ENCODE peak calls at places on chromosome 18, in five cellular contexts. One of them, this sample, is unnamed. For H3K4me1, the result is how much of the 10 kb centered on the place peaks cover.

GRCh38 chr18:66129248-66129647 is 378.4 kb downstream of the CDH7 start:
- DNase-seq in transverse colon: no peak
- DNase-seq in heart right ventricle: no peak
- DNase-seq in astrocyte: no peak
- DNase-seq in left ventricle myocardium inferior: no peak
- DNase-seq in this sample: no peak

GRCh38 chr18:8662574-8663255 is 42.6 kb upstream of the MTCL1 start:
- DNase-seq in transverse colon: no peak
- DNase-seq in heart right ventricle: no peak
- DNase-seq in astrocyte: no peak
- DNase-seq in left ventricle myocardium inferior: no peak
- DNase-seq in this sample: no peak

GRCh38 chr18:8742382-8743361 is 37.3 kb downstream of the MTCL1 start:
- DNase-seq in transverse colon: no peak
- DNase-seq in heart right ventricle: no peak
- DNase-seq in astrocyte: no peak
- DNase-seq in left ventricle myocardium inferior: no peak
- DNase-seq in this sample: no peak

GRCh38 chr18:11689972-11690570 is 1.0 kb downstream of the GNAL start:
- DNase-seq in transverse colon: no peak
- DNase-seq in heart right ventricle: peak
- DNase-seq in astrocyte: no peak
- DNase-seq in left ventricle myocardium inferior: no peak
- DNase-seq in this sample: no peak

GRCh38 chr18:61596296-61596695 is 263.1 kb downstream of the CDH20 start:
- DNase-seq in transverse colon: no peak
- DNase-seq in heart right ventricle: no peak
- DNase-seq in astrocyte: no peak
- DNase-seq in left ventricle myocardium inferior: no peak
- DNase-seq in this sample: no peak

GRCh38 chr18:25077933-25078707 is 273.8 kb downstream of the ZNF521 start:
- DNase-seq in transverse colon: no peak
- DNase-seq in heart right ventricle: no peak
- DNase-seq in astrocyte: no peak
- DNase-seq in left ventricle myocardium inferior: no peak
- DNase-seq in this sample: no peak

GRCh38 chr18:6842081-6842480 is 112.6 kb downstream of the ARHGAP28 start:
- DNase-seq in transverse colon: no peak
- DNase-seq in heart right ventricle: no peak
- DNase-seq in astrocyte: no peak
- DNase-seq in left ventricle myocardium inferior: no peak
- DNase-seq in this sample: no peak

GRCh38 chr18:24878289-24878688 is 417.9 kb downstream of the HRH4 start:
- DNase-seq in transverse colon: no peak
- DNase-seq in heart right ventricle: no peak
- DNase-seq in astrocyte: peak
- DNase-seq in left ventricle myocardium inferior: no peak
- DNase-seq in this sample: no peak

GRCh38 chr18:39453882-39454281 is 1888.3 kb upstream of the CELF4 start:
- DNase-seq in transverse colon: no peak
- DNase-seq in heart right ventricle: no peak
- DNase-seq in astrocyte: peak
- DNase-seq in left ventricle myocardium inferior: no peak
- DNase-seq in this sample: no peak

GRCh38 chr18:49878996-49879585 is 65.8 kb upstream of the ACAA2 start:
- DNase-seq in transverse colon: no peak
- DNase-seq in heart right ventricle: no peak
- DNase-seq in astrocyte: peak
- DNase-seq in left ventricle myocardium inferior: no peak
- DNase-seq in this sample: no peak

GRCh38 chr18:37668971-37669747 is 103.6 kb upstream of the CELF4 start:
- DNase-seq in transverse colon: no peak
- DNase-seq in heart right ventricle: no peak
- DNase-seq in astrocyte: no peak
- DNase-seq in left ventricle myocardium inferior: no peak
- DNase-seq in this sample: no peak

GRCh38 chr18:48785686-48786470 is 164.9 kb downstream of the SMAD7 start:
- DNase-seq in transverse colon: no peak
- DNase-seq in heart right ventricle: no peak
- DNase-seq in astrocyte: no peak
- DNase-seq in left ventricle myocardium inferior: peak
- DNase-seq in this sample: no peak

GRCh38 chr18:48783616-48784520 is 166.9 kb downstream of the SMAD7 start:
- DNase-seq in transverse colon: no peak
- DNase-seq in heart right ventricle: no peak
- DNase-seq in astrocyte: no peak
- DNase-seq in left ventricle myocardium inferior: no peak
- DNase-seq in this sample: no peak

GRCh38 chr18:48786621-48787522 is 163.9 kb downstream of the SMAD7 start:
- DNase-seq in transverse colon: no peak
- DNase-seq in heart right ventricle: no peak
- DNase-seq in astrocyte: no peak
- DNase-seq in left ventricle myocardium inferior: peak
- DNase-seq in this sample: no peak

GRCh38 chr18:48785091-48785614 is 165.6 kb downstream of the SMAD7 start:
- DNase-seq in transverse colon: peak
- DNase-seq in heart right ventricle: no peak
- DNase-seq in astrocyte: no peak
- DNase-seq in left ventricle myocardium inferior: peak
- DNase-seq in this sample: no peak

DNA sequence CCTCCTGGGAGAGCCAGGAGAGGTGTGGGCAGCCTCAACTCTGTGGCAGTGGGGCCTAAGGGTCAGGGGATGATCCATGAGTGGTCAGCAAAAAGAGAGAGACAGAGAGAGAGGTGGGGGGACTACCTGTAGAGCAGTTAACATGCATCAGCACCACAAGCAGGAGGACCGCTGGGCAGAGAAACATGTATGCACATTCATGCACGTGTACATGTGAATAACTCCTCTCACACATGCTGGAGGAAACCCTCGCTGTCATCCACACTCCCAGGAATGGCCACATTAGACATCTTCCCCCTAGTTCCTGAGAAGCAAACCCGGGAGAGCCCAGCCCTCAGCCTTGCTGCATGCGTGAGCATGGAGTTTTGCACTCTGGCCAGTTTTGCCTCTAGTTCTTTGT is 166.1 kb downstream of the SMAD7 start:
- DNase-seq in transverse colon: no peak
- DNase-seq in heart right ventricle: no peak
- DNase-seq in astrocyte: no peak
- DNase-seq in left ventricle myocardium inferior: peak
- DNase-seq in this sample: no peak
- H3K4me1 ChIP-seq in transverse colon: under half
- H3K4me1 ChIP-seq in heart right ventricle: half or more
- H3K4me1 ChIP-seq in astrocyte: under half
- H3K4me1 ChIP-seq in left ventricle myocardium inferior: half or more
- H3K4me1 ChIP-seq in this sample: under half

GRCh38 chr18:62880034-62880433 is 164.7 kb downstream of the PHLPP1 start:
- DNase-seq in transverse colon: no peak
- DNase-seq in heart right ventricle: no peak
- DNase-seq in astrocyte: no peak
- DNase-seq in left ventricle myocardium inferior: no peak
- DNase-seq in this sample: no peak
- H3K4me1 ChIP-seq in transverse colon: under half
- H3K4me1 ChIP-seq in heart right ventricle: under half
- H3K4me1 ChIP-seq in astrocyte: under half
- H3K4me1 ChIP-seq in left ventricle myocardium inferior: half or more
- H3K4me1 ChIP-seq in this sample: under half

GRCh38 chr18:79819951-79820351 is 22.2 kb downstream of the KCNG2 start:
- DNase-seq in transverse colon: no peak
- DNase-seq in heart right ventricle: no peak
- DNase-seq in astrocyte: no peak
- DNase-seq in left ventricle myocardium inferior: no peak
- DNase-seq in this sample: no peak

GRCh38 chr18:79817607-79817998 is 19.9 kb downstream of the KCNG2 start:
- DNase-seq in transverse colon: no peak
- DNase-seq in heart right ventricle: no peak
- DNase-seq in astrocyte: no peak
- DNase-seq in left ventricle myocardium inferior: no peak
- DNase-seq in this sample: no peak

GRCh38 chr18:79818631-79819030 is 20.9 kb downstream of the KCNG2 start:
- DNase-seq in transverse colon: no peak
- DNase-seq in heart right ventricle: no peak
- DNase-seq in astrocyte: no peak
- DNase-seq in left ventricle myocardium inferior: no peak
- DNase-seq in this sample: no peak

GRCh38 chr18:79818036-79818435 is 20.3 kb downstream of the KCNG2 start:
- DNase-seq in transverse colon: no peak
- DNase-seq in heart right ventricle: no peak
- DNase-seq in astrocyte: no peak
- DNase-seq in left ventricle myocardium inferior: no peak
- DNase-seq in this sample: no peak

GRCh38 chr18:79819064-79819725 is 21.5 kb downstream of the KCNG2 start:
- DNase-seq in transverse colon: no peak
- DNase-seq in heart right ventricle: no peak
- DNase-seq in astrocyte: no peak
- DNase-seq in left ventricle myocardium inferior: no peak
- DNase-seq in this sample: no peak
- H3K4me1 ChIP-seq in transverse colon: under half
- H3K4me1 ChIP-seq in heart right ventricle: under half
- H3K4me1 ChIP-seq in astrocyte: under half
- H3K4me1 ChIP-seq in left ventricle myocardium inferior: under half
- H3K4me1 ChIP-seq in this sample: under half

GRCh38 chr18:60331890-60332289 is 40.7 kb downstream of the MC4R start:
- DNase-seq in transverse colon: no peak
- DNase-seq in heart right ventricle: no peak
- DNase-seq in astrocyte: no peak
- DNase-seq in left ventricle myocardium inferior: no peak
- DNase-seq in this sample: no peak
- H3K4me1 ChIP-seq in transverse colon: under half
- H3K4me1 ChIP-seq in heart right ventricle: under half
- H3K4me1 ChIP-seq in astrocyte: under half
- H3K4me1 ChIP-seq in left ventricle myocardium inferior: under half
- H3K4me1 ChIP-seq in this sample: under half

GRCh38 chr18:35028556-35028955 is 12.7 kb upstream of the MAPRE2 start:
- DNase-seq in transverse colon: no peak
- DNase-seq in heart right ventricle: no peak
- DNase-seq in astrocyte: peak
- DNase-seq in left ventricle myocardium inferior: no peak
- DNase-seq in this sample: no peak
- H3K4me1 ChIP-seq in transverse colon: under half
- H3K4me1 ChIP-seq in heart right ventricle: under half
- H3K4me1 ChIP-seq in astrocyte: under half
- H3K4me1 ChIP-seq in left ventricle myocardium inferior: under half
- H3K4me1 ChIP-seq in this sample: under half